ENCODE peak calls at places on chromosome 5, in six cellular contexts. One of them, this sample, is unnamed.

GRCh38 chr5:150615141-150615699 is 25.2 kb upstream of the SYNPO start:
- DNase-seq in ELF-1: no peak
- DNase-seq in stimulated activated CD4-positive, alpha-beta T cell treated with anti-CD3 and anti-CD28 coated beads, Interleukin-2, amount 100 ng/mL, for 24 hours: no peak
- DNase-seq in NCI-H1694 treated with DMSO at 0.1 percent for 48 hours: peak
- DNase-seq in cardiac muscle cell: peak
- DNase-seq in mesenchymal stem cell: no peak
- DNase-seq in this sample: no peak

GRCh38 chr5:176157656-176158055 is 80.6 kb upstream of the SIMC1 start:
- DNase-seq in ELF-1: no peak
- DNase-seq in stimulated activated CD4-positive, alpha-beta T cell treated with anti-CD3 and anti-CD28 coated beads, Interleukin-2, amount 100 ng/mL, for 24 hours: no peak
- DNase-seq in NCI-H1694 treated with DMSO at 0.1 percent for 48 hours: no peak
- DNase-seq in cardiac muscle cell: peak
- DNase-seq in mesenchymal stem cell: no peak
- DNase-seq in this sample: no peak

GRCh38 chr5:6758706-6759105 is 45.5 kb downstream of the TENT4A start:
- DNase-seq in ELF-1: no peak
- DNase-seq in stimulated activated CD4-positive, alpha-beta T cell treated with anti-CD3 and anti-CD28 coated beads, Interleukin-2, amount 100 ng/mL, for 24 hours: no peak
- DNase-seq in NCI-H1694 treated with DMSO at 0.1 percent for 48 hours: no peak
- DNase-seq in cardiac muscle cell: no peak
- DNase-seq in mesenchymal stem cell: no peak
- DNase-seq in this sample: no peak

GRCh38 chr5:177301503-177302165 is 1.9 kb downstream of the RAB24 start:
- DNase-seq in ELF-1: peak
- DNase-seq in stimulated activated CD4-positive, alpha-beta T cell treated with anti-CD3 and anti-CD28 coated beads, Interleukin-2, amount 100 ng/mL, for 24 hours: no peak
- DNase-seq in NCI-H1694 treated with DMSO at 0.1 percent for 48 hours: no peak
- DNase-seq in cardiac muscle cell: no peak
- DNase-seq in mesenchymal stem cell: no peak
- DNase-seq in this sample: no peak

GRCh38 chr5:24547127-24547526 is 97.7 kb downstream of the CDH10 start:
- DNase-seq in ELF-1: no peak
- DNase-seq in stimulated activated CD4-positive, alpha-beta T cell treated with anti-CD3 and anti-CD28 coated beads, Interleukin-2, amount 100 ng/mL, for 24 hours: no peak
- DNase-seq in NCI-H1694 treated with DMSO at 0.1 percent for 48 hours: peak
- DNase-seq in cardiac muscle cell: no peak
- DNase-seq in mesenchymal stem cell: no peak
- DNase-seq in this sample: no peak

GRCh38 chr5:181037365-181037861 is 2.7 kb upstream of the BTNL9 start:
- DNase-seq in ELF-1: no peak
- DNase-seq in stimulated activated CD4-positive, alpha-beta T cell treated with anti-CD3 and anti-CD28 coated beads, Interleukin-2, amount 100 ng/mL, for 24 hours: no peak
- DNase-seq in NCI-H1694 treated with DMSO at 0.1 percent for 48 hours: no peak
- DNase-seq in cardiac muscle cell: no peak
- DNase-seq in mesenchymal stem cell: no peak
- DNase-seq in this sample: no peak

GRCh38 chr5:76982450-76982849 is 29.6 kb downstream of the CRHBP start:
- DNase-seq in ELF-1: no peak
- DNase-seq in stimulated activated CD4-positive, alpha-beta T cell treated with anti-CD3 and anti-CD28 coated beads, Interleukin-2, amount 100 ng/mL, for 24 hours: no peak
- DNase-seq in NCI-H1694 treated with DMSO at 0.1 percent for 48 hours: no peak
- DNase-seq in cardiac muscle cell: no peak
- DNase-seq in mesenchymal stem cell: no peak
- DNase-seq in this sample: no peak

GRCh38 chr5:171858303-171858702 is 72.7 kb downstream of the SMIM23 start:
- DNase-seq in ELF-1: peak
- DNase-seq in stimulated activated CD4-positive, alpha-beta T cell treated with anti-CD3 and anti-CD28 coated beads, Interleukin-2, amount 100 ng/mL, for 24 hours: no peak
- DNase-seq in NCI-H1694 treated with DMSO at 0.1 percent for 48 hours: no peak
- DNase-seq in cardiac muscle cell: peak
- DNase-seq in mesenchymal stem cell: no peak
- DNase-seq in this sample: no peak

GRCh38 chr5:34062419-34062818 is 19.4 kb upstream of the C1QTNF3 start:
- DNase-seq in ELF-1: no peak
- DNase-seq in stimulated activated CD4-positive, alpha-beta T cell treated with anti-CD3 and anti-CD28 coated beads, Interleukin-2, amount 100 ng/mL, for 24 hours: no peak
- DNase-seq in NCI-H1694 treated with DMSO at 0.1 percent for 48 hours: no peak
- DNase-seq in cardiac muscle cell: peak
- DNase-seq in mesenchymal stem cell: no peak
- DNase-seq in this sample: no peak

GRCh38 chr5:172159016-172159415 is 29.0 kb downstream of the STK10 start:
- DNase-seq in ELF-1: no peak
- DNase-seq in stimulated activated CD4-positive, alpha-beta T cell treated with anti-CD3 and anti-CD28 coated beads, Interleukin-2, amount 100 ng/mL, for 24 hours: no peak
- DNase-seq in NCI-H1694 treated with DMSO at 0.1 percent for 48 hours: no peak
- DNase-seq in cardiac muscle cell: no peak
- DNase-seq in mesenchymal stem cell: no peak
- DNase-seq in this sample: no peak

GRCh38 chr5:150167163-150167798 is 703 bp downstream of the CDX1 start:
- DNase-seq in ELF-1: no peak
- DNase-seq in stimulated activated CD4-positive, alpha-beta T cell treated with anti-CD3 and anti-CD28 coated beads, Interleukin-2, amount 100 ng/mL, for 24 hours: no peak
- DNase-seq in NCI-H1694 treated with DMSO at 0.1 percent for 48 hours: no peak
- DNase-seq in cardiac muscle cell: no peak
- DNase-seq in mesenchymal stem cell: no peak
- DNase-seq in this sample: no peak

GRCh38 chr5:95631991-95632675 is 12.2 kb downstream of the GPR150 start:
- DNase-seq in ELF-1: no peak
- DNase-seq in stimulated activated CD4-positive, alpha-beta T cell treated with anti-CD3 and anti-CD28 coated beads, Interleukin-2, amount 100 ng/mL, for 24 hours: peak
- DNase-seq in NCI-H1694 treated with DMSO at 0.1 percent for 48 hours: no peak
- DNase-seq in cardiac muscle cell: peak
- DNase-seq in mesenchymal stem cell: peak
- DNase-seq in this sample: no peak

GRCh38 chr5:150131461-150131860 is 24.2 kb downstream of the PDGFRB start:
- DNase-seq in ELF-1: no peak
- DNase-seq in stimulated activated CD4-positive, alpha-beta T cell treated with anti-CD3 and anti-CD28 coated beads, Interleukin-2, amount 100 ng/mL, for 24 hours: no peak
- DNase-seq in NCI-H1694 treated with DMSO at 0.1 percent for 48 hours: no peak
- DNase-seq in cardiac muscle cell: no peak
- DNase-seq in mesenchymal stem cell: no peak
- DNase-seq in this sample: no peak

GRCh38 chr5:88190106-88190834 is 78.4 kb downstream of the TMEM161B start:
- DNase-seq in ELF-1: peak
- DNase-seq in stimulated activated CD4-positive, alpha-beta T cell treated with anti-CD3 and anti-CD28 coated beads, Interleukin-2, amount 100 ng/mL, for 24 hours: peak
- DNase-seq in NCI-H1694 treated with DMSO at 0.1 percent for 48 hours: no peak
- DNase-seq in cardiac muscle cell: no peak
- DNase-seq in mesenchymal stem cell: no peak
- DNase-seq in this sample: no peak

GRCh38 chr5:57902035-57902434 is 419.4 kb upstream of the ACTBL2 start:
- DNase-seq in ELF-1: no peak
- DNase-seq in stimulated activated CD4-positive, alpha-beta T cell treated with anti-CD3 and anti-CD28 coated beads, Interleukin-2, amount 100 ng/mL, for 24 hours: no peak
- DNase-seq in NCI-H1694 treated with DMSO at 0.1 percent for 48 hours: no peak
- DNase-seq in cardiac muscle cell: no peak
- DNase-seq in mesenchymal stem cell: no peak
- DNase-seq in this sample: no peak

GRCh38 chr5:171369056-171369455 is 18.6 kb upstream of the NPM1 start:
- DNase-seq in ELF-1: no peak
- DNase-seq in stimulated activated CD4-positive, alpha-beta T cell treated with anti-CD3 and anti-CD28 coated beads, Interleukin-2, amount 100 ng/mL, for 24 hours: no peak
- DNase-seq in NCI-H1694 treated with DMSO at 0.1 percent for 48 hours: no peak
- DNase-seq in cardiac muscle cell: no peak
- DNase-seq in mesenchymal stem cell: no peak
- DNase-seq in this sample: no peak

GRCh38 chr5:37900692-37901091 is 60.9 kb upstream of the GDNF start:
- DNase-seq in ELF-1: peak
- DNase-seq in stimulated activated CD4-positive, alpha-beta T cell treated with anti-CD3 and anti-CD28 coated beads, Interleukin-2, amount 100 ng/mL, for 24 hours: no peak
- DNase-seq in NCI-H1694 treated with DMSO at 0.1 percent for 48 hours: no peak
- DNase-seq in cardiac muscle cell: peak
- DNase-seq in mesenchymal stem cell: peak
- DNase-seq in this sample: no peak

GRCh38 chr5:51378778-51379652 is 4.2 kb upstream of the ISL1 start:
- DNase-seq in ELF-1: peak
- DNase-seq in stimulated activated CD4-positive, alpha-beta T cell treated with anti-CD3 and anti-CD28 coated beads, Interleukin-2, amount 100 ng/mL, for 24 hours: no peak
- DNase-seq in NCI-H1694 treated with DMSO at 0.1 percent for 48 hours: no peak
- DNase-seq in cardiac muscle cell: no peak
- DNase-seq in mesenchymal stem cell: peak
- DNase-seq in this sample: no peak

GRCh38 chr5:79488775-79489174 is 25.2 kb downstream of the HOMER1 start:
- DNase-seq in ELF-1: no peak
- DNase-seq in stimulated activated CD4-positive, alpha-beta T cell treated with anti-CD3 and anti-CD28 coated beads, Interleukin-2, amount 100 ng/mL, for 24 hours: no peak
- DNase-seq in NCI-H1694 treated with DMSO at 0.1 percent for 48 hours: no peak
- DNase-seq in cardiac muscle cell: peak
- DNase-seq in mesenchymal stem cell: no peak
- DNase-seq in this sample: no peak

GRCh38 chr5:112417931-112418358 is 1.1 kb downstream of the EPB41L4A start:
- DNase-seq in ELF-1: peak
- DNase-seq in stimulated activated CD4-positive, alpha-beta T cell treated with anti-CD3 and anti-CD28 coated beads, Interleukin-2, amount 100 ng/mL, for 24 hours: peak
- DNase-seq in NCI-H1694 treated with DMSO at 0.1 percent for 48 hours: no peak
- DNase-seq in cardiac muscle cell: peak
- DNase-seq in mesenchymal stem cell: peak
- DNase-seq in this sample: no peak

GRCh38 chr5:96942911-96943310 is 7.0 kb downstream of the LNPEP start:
- DNase-seq in ELF-1: no peak
- DNase-seq in stimulated activated CD4-positive, alpha-beta T cell treated with anti-CD3 and anti-CD28 coated beads, Interleukin-2, amount 100 ng/mL, for 24 hours: no peak
- DNase-seq in NCI-H1694 treated with DMSO at 0.1 percent for 48 hours: no peak
- DNase-seq in cardiac muscle cell: no peak
- DNase-seq in mesenchymal stem cell: no peak
- DNase-seq in this sample: no peak

GRCh38 chr5:76145945-76146344 is 62.8 kb downstream of the SV2C start:
- DNase-seq in ELF-1: peak
- DNase-seq in stimulated activated CD4-positive, alpha-beta T cell treated with anti-CD3 and anti-CD28 coated beads, Interleukin-2, amount 100 ng/mL, for 24 hours: no peak
- DNase-seq in NCI-H1694 treated with DMSO at 0.1 percent for 48 hours: no peak
- DNase-seq in cardiac muscle cell: no peak
- DNase-seq in mesenchymal stem cell: no peak
- DNase-seq in this sample: no peak

GRCh38 chr5:176809544-176810083 is 745 bp upstream of the UNC5A start:
- DNase-seq in ELF-1: peak
- DNase-seq in stimulated activated CD4-positive, alpha-beta T cell treated with anti-CD3 and anti-CD28 coated beads, Interleukin-2, amount 100 ng/mL, for 24 hours: no peak
- DNase-seq in NCI-H1694 treated with DMSO at 0.1 percent for 48 hours: no peak
- DNase-seq in cardiac muscle cell: no peak
- DNase-seq in mesenchymal stem cell: peak
- DNase-seq in this sample: no peak

GRCh38 chr5:1521671-1522600 is 1.8 kb downstream of the LPCAT1 start:
- DNase-seq in ELF-1: peak
- DNase-seq in stimulated activated CD4-positive, alpha-beta T cell treated with anti-CD3 and anti-CD28 coated beads, Interleukin-2, amount 100 ng/mL, for 24 hours: peak
- DNase-seq in NCI-H1694 treated with DMSO at 0.1 percent for 48 hours: no peak
- DNase-seq in cardiac muscle cell: peak
- DNase-seq in mesenchymal stem cell: peak
- DNase-seq in this sample: no peak

GRCh38 chr5:151158287-151158661 is 695 bp upstream of the ANXA6 start:
- DNase-seq in ELF-1: peak
- DNase-seq in stimulated activated CD4-positive, alpha-beta T cell treated with anti-CD3 and anti-CD28 coated beads, Interleukin-2, amount 100 ng/mL, for 24 hours: no peak
- DNase-seq in NCI-H1694 treated with DMSO at 0.1 percent for 48 hours: no peak
- DNase-seq in cardiac muscle cell: peak
- DNase-seq in mesenchymal stem cell: no peak
- DNase-seq in this sample: no peak

GRCh38 chr5:150645070-150645700 is 4.7 kb downstream of the SYNPO start:
- DNase-seq in ELF-1: peak
- DNase-seq in stimulated activated CD4-positive, alpha-beta T cell treated with anti-CD3 and anti-CD28 coated beads, Interleukin-2, amount 100 ng/mL, for 24 hours: no peak
- DNase-seq in NCI-H1694 treated with DMSO at 0.1 percent for 48 hours: no peak
- DNase-seq in cardiac muscle cell: peak
- DNase-seq in mesenchymal stem cell: peak
- DNase-seq in this sample: no peak

GRCh38 chr5:159146839-159147238 is 47.1 kb upstream of the EBF1 start:
- DNase-seq in ELF-1: no peak
- DNase-seq in stimulated activated CD4-positive, alpha-beta T cell treated with anti-CD3 and anti-CD28 coated beads, Interleukin-2, amount 100 ng/mL, for 24 hours: no peak
- DNase-seq in NCI-H1694 treated with DMSO at 0.1 percent for 48 hours: no peak
- DNase-seq in cardiac muscle cell: no peak
- DNase-seq in mesenchymal stem cell: no peak
- DNase-seq in this sample: no peak

GRCh38 chr5:75306746-75307145 is 30.3 kb upstream of the HMGCR start:
- DNase-seq in ELF-1: no peak
- DNase-seq in stimulated activated CD4-positive, alpha-beta T cell treated with anti-CD3 and anti-CD28 coated beads, Interleukin-2, amount 100 ng/mL, for 24 hours: no peak
- DNase-seq in NCI-H1694 treated with DMSO at 0.1 percent for 48 hours: no peak
- DNase-seq in cardiac muscle cell: peak
- DNase-seq in mesenchymal stem cell: no peak
- DNase-seq in this sample: no peak

GRCh38 chr5:11791777-11792176 is 112.5 kb downstream of the CTNND2 start:
- DNase-seq in ELF-1: no peak
- DNase-seq in stimulated activated CD4-positive, alpha-beta T cell treated with anti-CD3 and anti-CD28 coated beads, Interleukin-2, amount 100 ng/mL, for 24 hours: no peak
- DNase-seq in NCI-H1694 treated with DMSO at 0.1 percent for 48 hours: no peak
- DNase-seq in cardiac muscle cell: no peak
- DNase-seq in mesenchymal stem cell: no peak
- DNase-seq in this sample: no peak

GRCh38 chr5:38807570-38808461 is 38.0 kb upstream of the OSMR start:
- DNase-seq in ELF-1: no peak
- DNase-seq in stimulated activated CD4-positive, alpha-beta T cell treated with anti-CD3 and anti-CD28 coated beads, Interleukin-2, amount 100 ng/mL, for 24 hours: no peak
- DNase-seq in NCI-H1694 treated with DMSO at 0.1 percent for 48 hours: no peak
- DNase-seq in cardiac muscle cell: peak
- DNase-seq in mesenchymal stem cell: peak
- DNase-seq in this sample: no peak

GRCh38 chr5:139443766-139444473 is 4.6 kb upstream of the DNAJC18 start:
- DNase-seq in ELF-1: no peak
- DNase-seq in stimulated activated CD4-positive, alpha-beta T cell treated with anti-CD3 and anti-CD28 coated beads, Interleukin-2, amount 100 ng/mL, for 24 hours: no peak
- DNase-seq in NCI-H1694 treated with DMSO at 0.1 percent for 48 hours: no peak
- DNase-seq in cardiac muscle cell: peak
- DNase-seq in mesenchymal stem cell: peak
- DNase-seq in this sample: no peak

GRCh38 chr5:2724031-2724581 is 27.4 kb downstream of the IRX2 start:
- DNase-seq in ELF-1: no peak
- DNase-seq in stimulated activated CD4-positive, alpha-beta T cell treated with anti-CD3 and anti-CD28 coated beads, Interleukin-2, amount 100 ng/mL, for 24 hours: no peak
- DNase-seq in NCI-H1694 treated with DMSO at 0.1 percent for 48 hours: no peak
- DNase-seq in cardiac muscle cell: no peak
- DNase-seq in mesenchymal stem cell: no peak
- DNase-seq in this sample: no peak

GRCh38 chr5:483434-484184 is 40.6 kb downstream of the EXOC3 start:
- DNase-seq in ELF-1: no peak
- DNase-seq in stimulated activated CD4-positive, alpha-beta T cell treated with anti-CD3 and anti-CD28 coated beads, Interleukin-2, amount 100 ng/mL, for 24 hours: no peak
- DNase-seq in NCI-H1694 treated with DMSO at 0.1 percent for 48 hours: no peak
- DNase-seq in cardiac muscle cell: no peak
- DNase-seq in mesenchymal stem cell: no peak
- DNase-seq in this sample: no peak

GRCh38 chr5:16899171-16899570 is 36.9 kb downstream of the MYO10 start:
- DNase-seq in ELF-1: no peak
- DNase-seq in stimulated activated CD4-positive, alpha-beta T cell treated with anti-CD3 and anti-CD28 coated beads, Interleukin-2, amount 100 ng/mL, for 24 hours: no peak
- DNase-seq in NCI-H1694 treated with DMSO at 0.1 percent for 48 hours: no peak
- DNase-seq in cardiac muscle cell: no peak
- DNase-seq in mesenchymal stem cell: no peak
- DNase-seq in this sample: no peak

GRCh38 chr5:69238760-69239251 is 4.1 kb downstream of the CDK7 start:
- DNase-seq in ELF-1: no peak
- DNase-seq in stimulated activated CD4-positive, alpha-beta T cell treated with anti-CD3 and anti-CD28 coated beads, Interleukin-2, amount 100 ng/mL, for 24 hours: no peak
- DNase-seq in NCI-H1694 treated with DMSO at 0.1 percent for 48 hours: no peak
- DNase-seq in cardiac muscle cell: peak
- DNase-seq in mesenchymal stem cell: peak
- DNase-seq in this sample: no peak

GRCh38 chr5:143562935-143563334 is 159.4 kb upstream of the NR3C1 start:
- DNase-seq in ELF-1: no peak
- DNase-seq in stimulated activated CD4-positive, alpha-beta T cell treated with anti-CD3 and anti-CD28 coated beads, Interleukin-2, amount 100 ng/mL, for 24 hours: no peak
- DNase-seq in NCI-H1694 treated with DMSO at 0.1 percent for 48 hours: no peak
- DNase-seq in cardiac muscle cell: peak
- DNase-seq in mesenchymal stem cell: peak
- DNase-seq in this sample: no peak

GRCh38 chr5:75603421-75603820 is 7.8 kb upstream of the ANKDD1B start:
- DNase-seq in ELF-1: no peak
- DNase-seq in stimulated activated CD4-positive, alpha-beta T cell treated with anti-CD3 and anti-CD28 coated beads, Interleukin-2, amount 100 ng/mL, for 24 hours: no peak
- DNase-seq in NCI-H1694 treated with DMSO at 0.1 percent for 48 hours: no peak
- DNase-seq in cardiac muscle cell: peak
- DNase-seq in mesenchymal stem cell: peak
- DNase-seq in this sample: no peak

GRCh38 chr5:147751156-147751830 is 31.2 kb downstream of the JAKMIP2 start:
- DNase-seq in ELF-1: no peak
- DNase-seq in stimulated activated CD4-positive, alpha-beta T cell treated with anti-CD3 and anti-CD28 coated beads, Interleukin-2, amount 100 ng/mL, for 24 hours: no peak
- DNase-seq in NCI-H1694 treated with DMSO at 0.1 percent for 48 hours: no peak
- DNase-seq in cardiac muscle cell: no peak
- DNase-seq in mesenchymal stem cell: no peak
- DNase-seq in this sample: peak

GRCh38 chr5:132265336-132266030 is 8.0 kb downstream of the PDLIM4 start:
- DNase-seq in ELF-1: peak
- DNase-seq in stimulated activated CD4-positive, alpha-beta T cell treated with anti-CD3 and anti-CD28 coated beads, Interleukin-2, amount 100 ng/mL, for 24 hours: peak
- DNase-seq in NCI-H1694 treated with DMSO at 0.1 percent for 48 hours: no peak
- DNase-seq in cardiac muscle cell: peak
- DNase-seq in mesenchymal stem cell: peak
- DNase-seq in this sample: no peak

This sample was measured in neural crest cell.